ENCODE peak calls at places on chromosomes 3 and 15, in five cellular contexts. B, W, C, Z and R are unnamed samples.

GRCh38 chr3:39000008-39000450 is 51.7 kb downstream of the SCN11A start:
- DNase-seq in Z (peak; percentile 70), B (no peak), W (no peak), C (peak; percentile 31), R (peak; percentile 46)

GRCh38 chr3:171327441-171328174 is 132.6 kb downstream of the TNIK start:
- DNase-seq in W (no peak), B (no peak), C (no peak), Z (no peak), R (no peak)

GRCh38 chr3:119637679-119638525 is 22.5 kb downstream of the POPDC2 start:
- DNase-seq in B (no peak), Z (peak; percentile 90), C (peak; percentile 87), W (no peak), R (peak; percentile 84)

GRCh38 chr3:141307351-141308059 is 60.8 kb upstream of the ZBTB38 start:
- DNase-seq in W (no peak), Z (no peak), C (no peak), B (no peak), R (no peak)

GRCh38 chr15:45199136-45199810 is 11.5 kb upstream of the SHF start:
- DNase-seq in B (no peak), Z (no peak), W (no peak), C (no peak), R (no peak)

GRCh38 chr3:10317311-10317960 is 3.5 kb downstream of the SEC13 start:
- DNase-seq in C (no peak), B (no peak), Z (no peak), W (no peak), R (no peak)

GRCh38 chr15:40343512-40343911 is 2.8 kb upstream of the CCDC9B start:
- DNase-seq in C (no peak), B (no peak), W (no peak), Z (peak; percentile 96), R (peak; percentile 49)

GRCh38 chr15:45112592-45113379 is 1.2 kb downstream of the DUOX2 start:
- DNase-seq in C (no peak), Z (no peak), W (no peak), B (no peak), R (no peak)

GRCh38 chr15:33190539-33190938 is 4.0 kb downstream of the FMN1 start:
- DNase-seq in B (no peak), W (no peak), Z (no peak), C (no peak), R (no peak)

GRCh38 chr3:187291001-187291511 is 481 bp downstream of the MASP1 start:
- DNase-seq in Z (peak; percentile 85), W (no peak), B (no peak), C (peak; percentile 74), R (peak; percentile 71)

GRCh38 chr3:184160456-184160855 is 5.3 kb downstream of the DVL3 start:
- DNase-seq in C (no peak), B (no peak), Z (peak; percentile 60), W (no peak), R (no peak)

GRCh38 chr3:43155464-43156121 is 49.7 kb upstream of the POMGNT2 start:
- DNase-seq in C (peak; percentile 28), B (peak; percentile 60), W (peak; percentile 86), Z (peak; percentile 86), R (no peak)

GRCh38 chr3:122497425-122497824 is 17.3 kb downstream of the KPNA1 start:
- DNase-seq in Z (peak; percentile 94), W (no peak), C (peak; percentile 88), B (no peak), R (peak; percentile 94)

GRCh38 chr15:87429754-87430153 is 826.8 kb downstream of the NTRK3 start:
- DNase-seq in C (no peak), Z (no peak), W (no peak), B (no peak), R (no peak)

GRCh38 chr15:32123473-32123872 is 93.2 kb downstream of the CHRNA7 start:
- DNase-seq in Z (no peak), C (no peak), B (no peak), W (no peak), R (no peak)

GRCh38 chr15:25684521-25685215 is 178.5 kb downstream of the ATP10A start:
- DNase-seq in Z (peak; percentile 88), C (peak; percentile 68), W (peak; percentile 85), B (no peak), R (peak; percentile 69)

GRCh38 chr3:194082596-194083220 is 53.2 kb upstream of the HES1 start:
- DNase-seq in C (peak; percentile 9), Z (peak; percentile 77), W (peak; percentile 87), B (no peak), R (no peak)

GRCh38 chr3:37861540-37862051 is at the start of gene CTDSPL:
- DNase-seq in Z (peak; percentile 53), B (peak; percentile 62), C (no peak), W (peak; percentile 68), R (no peak)

GRCh38 chr15:76865548-76865991 is 39.6 kb downstream of the SCAPER start:
- DNase-seq in W (no peak), Z (no peak), B (no peak), C (no peak), R (no peak)

GRCh38 chr3:58609990-58610389 is 32.8 kb upstream of the FAM107A start:
- DNase-seq in C (no peak), W (no peak), Z (no peak), B (no peak), R (no peak)

GRCh38 chr15:26771168-26771916 is 1.5 kb downstream of the GABRB3 start:
- DNase-seq in B (peak; percentile 35), C (no peak), W (no peak), Z (no peak), R (no peak)

GRCh38 chr3:54817628-54818027 is 110.2 kb downstream of the LRTM1 start:
- DNase-seq in W (no peak), B (no peak), C (peak; percentile 64), Z (peak; percentile 91), R (peak; percentile 27)

GRCh38 chr3:132789959-132790358 is 67.8 kb upstream of the NPHP3 start:
- DNase-seq in C (no peak), W (no peak), B (no peak), Z (no peak), R (no peak)

GRCh38 chr3:44114142-44114541 is 127.5 kb upstream of the TOPAZ1 start:
- DNase-seq in W (no peak), Z (peak; percentile 36), C (no peak), B (peak; percentile 61), R (no peak)

GRCh38 chr15:87294854-87295253 is 961.7 kb downstream of the NTRK3 start:
- DNase-seq in C (no peak), B (no peak), Z (no peak), W (no peak), R (no peak)

GRCh38 chr3:46090161-46090591 is 62.9 kb upstream of the XCR1 start:
- DNase-seq in B (no peak), W (no peak), Z (no peak), C (no peak), R (no peak)

GRCh38 chr15:101248274-101248673 is 3.6 kb downstream of the CHSY1 start:
- DNase-seq in C (no peak), W (no peak), Z (no peak), B (no peak), R (no peak)

GRCh38 chr15:35720984-35721383 is 175.0 kb upstream of the DPH6 start:
- DNase-seq in Z (no peak), B (no peak), C (no peak), W (no peak), R (no peak)

GRCh38 chr3:153245661-153246060 is 83.6 kb downstream of the RAP2B start:
- DNase-seq in C (no peak), Z (peak; percentile 50), B (no peak), W (no peak), R (no peak)

GRCh38 chr3:12569836-12570235 is 12.9 kb downstream of the MKRN2 start:
- DNase-seq in B (no peak), W (no peak), Z (no peak), C (no peak), R (no peak)

GRCh38 chr15:81336568-81336967 is 12.6 kb upstream of the STARD5 start:
- DNase-seq in Z (peak; percentile 30), B (no peak), C (no peak), W (no peak), R (no peak)

GRCh38 chr15:53116169-53116568 is 326.0 kb upstream of the ONECUT1 start:
- DNase-seq in Z (no peak), C (no peak), W (no peak), B (no peak), R (no peak)

GRCh38 chr15:53114960-53115359 is 324.8 kb upstream of the ONECUT1 start:
- DNase-seq in C (no peak), B (no peak), W (no peak), Z (no peak), R (no peak)

GRCh38 chr15:53110999-53111398 is 320.9 kb upstream of the ONECUT1 start:
- DNase-seq in C (no peak), B (no peak), Z (no peak), W (no peak), R (no peak)

GRCh38 chr15:53115563-53115962 is 325.4 kb upstream of the ONECUT1 start:
- DNase-seq in C (no peak), B (no peak), W (no peak), Z (no peak), R (no peak)
- H3K4me3 ChIP-seq in C (no peak overlapping the region), B (no peak overlapping the region), W (no peak overlapping the region), Z (no peak overlapping the region), R (no peak overlapping the region)

DNA sequence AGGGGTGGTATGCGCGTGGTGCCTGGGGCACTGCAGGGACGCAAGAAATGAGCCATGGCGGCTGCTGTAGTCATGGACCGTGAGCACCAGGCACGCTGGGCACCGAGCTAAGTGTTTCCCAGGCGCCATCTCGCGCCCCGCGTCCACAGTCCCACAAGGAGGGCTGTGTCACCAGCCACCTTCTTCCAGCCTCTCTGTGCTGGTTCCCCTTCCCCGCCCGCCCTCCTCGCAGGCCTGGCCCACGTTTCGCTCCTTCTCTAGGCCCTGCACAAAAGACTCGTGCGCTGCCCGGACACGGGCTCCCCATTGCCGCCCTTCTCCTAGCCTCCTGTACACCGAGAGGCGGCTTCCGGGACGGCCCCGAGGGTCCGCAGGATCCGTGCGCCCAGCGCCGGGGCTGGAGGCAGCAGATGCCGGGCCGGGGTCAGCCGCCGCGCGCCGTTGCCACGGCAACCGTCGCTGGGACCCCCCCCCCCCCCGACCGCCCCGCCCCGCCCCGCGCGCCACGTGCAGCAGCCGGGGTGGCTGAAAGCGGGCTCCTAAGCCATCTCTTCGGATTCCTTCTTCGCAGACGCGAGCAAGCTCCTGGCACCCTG is 113.4 kb downstream of the SRGAP3 start:
- DNase-seq in C (no peak), W (no peak), B (no peak), Z (no peak), R (no peak)
- H3K4me3 ChIP-seq in C (no peak overlapping the region), W (peak overlapping the region; percentile 16), B (peak overlapping the region; percentile 42), Z (no peak overlapping the region), R (no peak overlapping the region)

GRCh38 chr3:129672412-129672811 is 65.9 kb upstream of the PLXND1 start:
- DNase-seq in W (no peak), Z (no peak), C (no peak), B (no peak), R (no peak)
- H3K4me3 ChIP-seq in W (no peak overlapping the region), Z (no peak overlapping the region), C (no peak overlapping the region), B (no peak overlapping the region), R (no peak overlapping the region)

GRCh38 chr3:31288641-31289100 is 244.1 kb upstream of the STT3B start:
- DNase-seq in W (no peak), C (no peak), B (peak; percentile 37), Z (peak; percentile 25), R (no peak)

GRCh38 chr3:31290046-31290445 is 242.7 kb upstream of the STT3B start:
- DNase-seq in Z (no peak), W (no peak), C (no peak), B (no peak), R (no peak)

GRCh38 chr3:31291818-31292217 is 240.9 kb upstream of the STT3B start:
- DNase-seq in W (no peak), B (no peak), Z (no peak), C (no peak), R (no peak)

GRCh38 chr3:31288224-31288623 is 244.5 kb upstream of the STT3B start:
- DNase-seq in B (no peak), C (no peak), Z (no peak), W (no peak), R (no peak)

GRCh38 chr3:31289592-31289991 is 243.1 kb upstream of the STT3B start:
- DNase-seq in C (no peak), B (no peak), W (no peak), Z (no peak), R (no peak)
- H3K4me3 ChIP-seq in C (no peak overlapping the region), B (no peak overlapping the region), W (no peak overlapping the region), Z (no peak overlapping the region), R (no peak overlapping the region)